ENCODE peak calls at places on chromosomes 3 and 15, in eight cellular contexts. O, X, P, M, H, C, Z and T are unnamed samples.
A peak's percentile ranks its signal among the peaks of the same experiment; 100 is the strongest.

GRCh38 chr15:92808611-92809063 is 91.5 kb upstream of the CHD2 start:
- DNase-seq in O (no peak), X (peak; percentile 59), P (no peak), M (peak; percentile 77), H (peak; percentile 84), C (peak; percentile 57), Z (peak; percentile 55), T (no peak)

GRCh38 chr3:89107461-89108035 is at the start of gene EPHA3:
- DNase-seq in O (peak; percentile 54), X (peak; percentile 13), P (peak; percentile 10), M (peak; percentile 66), H (peak; percentile 71), C (peak; percentile 68), Z (peak; percentile 84), T (peak; percentile 38)

GRCh38 chr3:184785856-184786255 is 26.1 kb upstream of the VPS8 start:
- DNase-seq in O (no peak), X (no peak), P (no peak), M (no peak), H (no peak), C (no peak), Z (no peak), T (no peak)

GRCh38 chr15:60616628-60617027 is 137.7 kb upstream of the ICE2 start:
- DNase-seq in O (no peak), X (no peak), P (no peak), M (no peak), H (no peak), C (no peak), Z (no peak), T (no peak)

GRCh38 chr3:40404591-40405198 is 17.7 kb downstream of the ENTPD3 start:
- DNase-seq in O (no peak), X (no peak), P (no peak), M (no peak), H (no peak), C (no peak), Z (no peak), T (no peak)

GRCh38 chr3:73718326-73719110 is 93.8 kb upstream of the PDZRN3 start:
- DNase-seq in O (no peak), X (no peak), P (no peak), M (no peak), H (no peak), C (no peak), Z (no peak), T (no peak)

GRCh38 chr3:183116051-183116614 is 16.8 kb upstream of the MCCC1 start:
- DNase-seq in O (peak; percentile 74), X (peak; percentile 75), P (no peak), M (peak; percentile 83), H (peak; percentile 92), C (no peak), Z (no peak), T (no peak)

GRCh38 chr3:25493246-25493645 is 65.2 kb downstream of the RARB start:
- DNase-seq in O (no peak), X (no peak), P (no peak), M (no peak), H (no peak), C (no peak), Z (no peak), T (no peak)

GRCh38 chr3:46558184-46559029 is 7.7 kb downstream of the LRRC2 start:
- DNase-seq in O (peak; percentile 94), X (peak; percentile 97), P (peak; percentile 64), M (peak; percentile 88), H (peak; percentile 75), C (peak; percentile 89), Z (peak; percentile 92), T (peak; percentile 59)

GRCh38 chr15:68384451-68385239 is 47.3 kb downstream of the ITGA11 start:
- DNase-seq in O (peak; percentile 24), X (no peak), P (peak; percentile 55), M (no peak), H (no peak), C (peak; percentile 72), Z (no peak), T (peak; percentile 78)

GRCh38 chr15:59160880-59161593 is 45.6 kb upstream of the LDHAL6B start:
- DNase-seq in O (no peak), X (peak; percentile 63), P (no peak), M (no peak), H (peak; percentile 80), C (no peak), Z (no peak), T (no peak)

GRCh38 chr15:80455668-80456442 is 51.7 kb downstream of the ARNT2 start:
- DNase-seq in O (peak; percentile 56), X (peak; percentile 71), P (peak; percentile 93), M (peak; percentile 48), H (peak; percentile 82), C (peak; percentile 56), Z (no peak), T (peak; percentile 79)

GRCh38 chr15:90035095-90035834 is 34.1 kb downstream of the ZNF710 start:
- DNase-seq in O (peak; percentile 83), X (no peak), P (no peak), M (peak; percentile 68), H (peak; percentile 52), C (no peak), Z (peak; percentile 61), T (peak; percentile 15)

GRCh38 chr3:78604328-78604727 is 1163.5 kb downstream of the ROBO1 start:
- DNase-seq in O (no peak), X (no peak), P (peak; percentile 15), M (no peak), H (no peak), C (no peak), Z (no peak), T (peak; percentile 41)

GRCh38 chr15:85485956-85486567 is 105.7 kb downstream of the AKAP13 start:
- DNase-seq in O (peak; percentile 53), X (peak; percentile 48), P (peak; percentile 58), M (no peak), H (peak; percentile 56), C (no peak), Z (no peak), T (peak; percentile 38)

GRCh38 chr3:113594066-113594465 is 61.7 kb downstream of the SIDT1 start:
- DNase-seq in O (no peak), X (no peak), P (no peak), M (no peak), H (no peak), C (no peak), Z (no peak), T (no peak)

GRCh38 chr3:129119365-129120100 is 2.1 kb downstream of the RAB43 start:
- DNase-seq in O (peak; percentile 56), X (peak; percentile 33), P (no peak), M (peak; percentile 75), H (no peak), C (no peak), Z (no peak), T (no peak)

DNA sequence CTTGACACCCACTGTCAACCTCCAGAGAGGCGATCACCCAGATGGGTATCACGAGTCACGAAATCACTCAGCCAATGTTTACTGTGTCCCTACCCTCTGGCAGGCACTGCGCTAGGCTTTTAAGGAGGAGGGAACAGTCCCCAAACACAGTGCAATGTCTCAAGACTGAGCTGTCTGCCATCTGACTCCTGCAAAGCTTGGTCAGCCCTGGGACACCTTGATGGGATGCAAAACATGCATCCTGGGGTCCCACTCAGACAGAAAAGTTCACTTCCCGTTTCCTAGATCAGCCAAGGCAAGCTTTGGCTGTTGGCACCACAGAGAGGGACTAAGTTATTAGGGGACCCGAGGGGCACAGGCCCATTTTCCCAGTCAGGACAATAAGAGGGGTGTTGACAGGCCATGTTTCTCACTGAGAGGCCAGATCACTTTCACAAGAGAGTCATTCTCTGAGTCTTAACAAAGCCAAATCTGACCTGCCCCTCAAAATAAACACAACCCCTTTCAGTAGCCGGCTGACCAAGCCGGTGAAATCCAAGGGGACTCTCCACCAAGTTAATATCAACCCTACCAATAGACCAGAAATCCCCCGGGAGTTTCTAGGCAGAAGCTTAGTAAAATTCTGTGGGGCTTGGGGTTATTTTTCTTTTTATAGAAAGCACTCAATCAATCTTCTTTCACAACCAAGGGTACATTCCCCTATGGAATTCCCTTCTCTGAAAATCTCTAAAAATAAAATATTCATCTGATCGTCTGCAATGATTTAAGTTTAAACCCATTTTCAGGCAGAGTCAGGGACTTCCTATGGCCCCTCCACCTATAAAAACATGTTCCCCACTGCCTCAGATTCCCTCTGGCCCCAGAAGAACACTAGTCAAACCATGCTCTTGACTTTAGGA is 3.5 kb downstream of the RFTN1 start:
- DNase-seq in O (no peak), X (no peak), P (no peak), M (no peak), H (no peak), C (no peak), Z (no peak), T (no peak)
- H3K4me3 ChIP-seq in O (no peak overlapping the region), X (no peak overlapping the region), P (peak overlapping the region; percentile 15), M (no peak overlapping the region), H (no peak overlapping the region), C (no peak overlapping the region), Z (no peak overlapping the region), T (no peak overlapping the region)

GRCh38 chr3:57889807-57890206 is 118.4 kb upstream of the FLNB start:
- DNase-seq in O (no peak), X (no peak), P (no peak), M (no peak), H (no peak), C (no peak), Z (no peak), T (no peak)
- H3K4me3 ChIP-seq in O (no peak overlapping the region), X (no peak overlapping the region), P (no peak overlapping the region), M (no peak overlapping the region), H (no peak overlapping the region), C (peak overlapping the region; percentile 35), Z (peak overlapping the region; percentile 56), T (no peak overlapping the region)

DNA sequence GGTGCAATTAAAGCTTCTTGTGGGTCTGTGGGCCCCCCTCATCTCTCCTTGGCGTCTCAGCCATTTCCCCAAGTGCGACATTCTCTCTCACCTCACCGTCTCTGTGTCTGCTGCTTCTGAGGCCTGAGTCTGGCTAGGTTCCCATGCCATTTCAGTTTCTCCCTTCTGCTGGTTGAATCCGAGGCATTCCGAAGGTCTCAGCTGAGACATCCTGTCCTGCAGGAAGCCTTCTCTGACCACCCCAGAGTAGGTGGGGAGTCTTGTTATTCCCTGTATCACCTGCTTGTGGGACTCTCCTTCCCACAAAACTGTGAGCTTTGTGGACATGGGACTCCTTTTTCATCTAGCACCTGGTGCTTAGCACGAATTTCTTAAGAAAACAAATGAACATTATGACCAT is 78.3 kb downstream of the ASB7 start:
- DNase-seq in O (no peak), X (no peak), P (no peak), M (no peak), H (no peak), C (no peak), Z (no peak), T (no peak)
- H3K4me3 ChIP-seq in O (no peak overlapping the region), X (no peak overlapping the region), P (no peak overlapping the region), M (no peak overlapping the region), H (no peak overlapping the region), C (no peak overlapping the region), Z (no peak overlapping the region), T (no peak overlapping the region)

GRCh38 chr3:157499342-157499963 is 3.8 kb downstream of the VEPH1 start:
- DNase-seq in O (peak; percentile 73), X (no peak), P (no peak), M (peak; percentile 69), H (peak; percentile 46), C (no peak), Z (no peak), T (no peak)
- H3K4me3 ChIP-seq in O (peak overlapping the region; percentile 50), X (no peak overlapping the region), P (peak overlapping the region; percentile 52), M (no peak overlapping the region), H (peak overlapping the region; percentile 35), C (no peak overlapping the region), Z (peak overlapping the region; percentile 36), T (peak overlapping the region; percentile 26)

GRCh38 chr3:11638669-11639402 is 4.9 kb downstream of the VGLL4 start:
- DNase-seq in O (no peak), X (no peak), P (no peak), M (no peak), H (no peak), C (no peak), Z (peak; percentile 47), T (no peak)
- H3K4me3 ChIP-seq in O (no peak overlapping the region), X (no peak overlapping the region), P (peak overlapping the region; percentile 55), M (no peak overlapping the region), H (no peak overlapping the region), C (peak overlapping the region; percentile 14), Z (peak overlapping the region; percentile 25), T (peak overlapping the region; percentile 35)

GRCh38 chr15:40957041-40957555 is 3.8 kb downstream of the CHAC1 start:
- DNase-seq in O (no peak), X (no peak), P (no peak), M (no peak), H (no peak), C (no peak), Z (no peak), T (no peak)
- H3K4me3 ChIP-seq in O (no peak overlapping the region), X (no peak overlapping the region), P (peak overlapping the region; percentile 95), M (no peak overlapping the region), H (no peak overlapping the region), C (no peak overlapping the region), Z (no peak overlapping the region), T (no peak overlapping the region)